ENCODE peak calls at places on chromosomes 4 and X, in eight cellular contexts. Z is cardiac muscle cell, P is GM12878, N is left ventricle myocardium inferior, B is heart right ventricle, S is psoas muscle, D is breast epithelium, C is fibroblast of lung. U is an unnamed sample.

GRCh38 chr4:7037425-7037824 is 5.7 kb upstream of the TADA2B start:
- DNase-seq in B (no peak), N (no peak), P (no peak), C (no peak), D (no peak), S (no peak), Z (no peak), U (no peak)

GRCh38 chrX:87517571-87518141 is at the start of gene KLHL4:
- DNase-seq in S (no peak), B (peak), N (no peak), D (no peak), C (peak), Z (peak), P (no peak), U (peak)

GRCh38 chrX:109709129-109709631 is 23.9 kb downstream of the ACSL4 start:
- DNase-seq in S (no peak), P (peak), Z (no peak), B (no peak), C (peak), D (no peak), N (no peak), U (peak)

GRCh38 chr4:169253904-169254303 is 16.9 kb downstream of the SH3RF1 start:
- DNase-seq in N (no peak), C (peak), S (no peak), Z (no peak), P (no peak), B (no peak), D (no peak), U (no peak)

GRCh38 chr4:98284640-98285046 is 23.5 kb downstream of the RAP1GDS1 start:
- DNase-seq in P (no peak), C (peak), D (no peak), S (no peak), N (no peak), Z (peak), B (no peak), U (peak)

GRCh38 chr4:53055274-53055673 is 193.2 kb downstream of the RASL11B start:
- DNase-seq in N (no peak), C (peak), Z (no peak), D (no peak), B (no peak), P (no peak), S (no peak), U (no peak)

GRCh38 chrX:96373047-96373355 is 311.6 kb upstream of the DIAPH2 start:
- DNase-seq in P (no peak), D (no peak), N (no peak), Z (no peak), B (no peak), C (no peak), S (no peak), U (no peak)

GRCh38 chr4:15515106-15515505 is 45.4 kb downstream of the CC2D2A start:
- DNase-seq in P (no peak), C (no peak), B (no peak), N (no peak), D (no peak), S (no peak), Z (no peak), U (no peak)

GRCh38 chrX:10259716-10260115 is 102.9 kb downstream of the CLCN4 start:
- DNase-seq in N (no peak), P (no peak), Z (no peak), S (no peak), B (no peak), C (peak), D (no peak), U (no peak)

GRCh38 chrX:54640721-54641120 is 110.7 kb downstream of the GNL3L start:
- DNase-seq in N (no peak), B (no peak), D (peak), S (peak), P (no peak), C (no peak), Z (peak), U (peak)

GRCh38 chr4:27278615-27279014 is 418.0 kb downstream of the STIM2 start:
- DNase-seq in N (no peak), S (no peak), Z (peak), C (peak), P (no peak), D (no peak), B (no peak), U (peak)

GRCh38 chr4:182144621-182145359 is 98.4 kb upstream of the TENM3 start:
- DNase-seq in C (no peak), S (peak), D (no peak), N (no peak), B (no peak), P (no peak), Z (peak), U (peak)

GRCh38 chrX:17521871-17522693 is 147.1 kb downstream of the NHS start:
- DNase-seq in N (peak), B (peak), Z (peak), C (peak), P (no peak), D (no peak), S (no peak), U (peak)

GRCh38 chrX:116667760-116668159 is 205.0 kb upstream of the CT83 start:
- DNase-seq in Z (no peak), S (no peak), N (peak), B (no peak), P (no peak), C (no peak), D (no peak), U (no peak)

GRCh38 chrX:7996414-7996813 is 69.2 kb upstream of the PNPLA4 start:
- DNase-seq in P (no peak), S (no peak), C (peak), B (peak), Z (peak), N (no peak), D (no peak), U (peak)

GRCh38 chrX:72094894-72095293 is 36.8 kb downstream of the RTL5 start:
- DNase-seq in N (peak), S (no peak), P (no peak), D (no peak), Z (peak), C (peak), B (peak), U (no peak)

GRCh38 chrX:110008001-110008635 is 5.2 kb downstream of the TMEM164 start:
- DNase-seq in S (no peak), Z (no peak), C (no peak), D (no peak), B (no peak), P (no peak), N (no peak), U (no peak)

GRCh38 chrX:6729581-6729980 is 194.7 kb upstream of the VCX3A start:
- DNase-seq in D (no peak), P (no peak), Z (peak), N (no peak), C (no peak), S (no peak), B (no peak), U (no peak)

GRCh38 chrX:41010188-41010846 is 74.9 kb upstream of the USP9X start:
- DNase-seq in D (peak), B (peak), P (no peak), C (peak), S (peak), N (peak), Z (peak), U (peak)

GRCh38 chr4:102139132-102139573 is 206.1 kb downstream of the SLC39A8 start:
- DNase-seq in B (peak), C (peak), D (peak), P (no peak), Z (no peak), N (no peak), S (no peak), U (no peak)

GRCh38 chr4:134510544-134510943 is 309.0 kb upstream of the PABPC4L start:
- DNase-seq in N (no peak), B (no peak), S (no peak), D (no peak), P (no peak), Z (no peak), C (no peak), U (no peak)

GRCh38 chr4:134501973-134502372 is 300.4 kb upstream of the PABPC4L start:
- DNase-seq in B (no peak), D (no peak), Z (no peak), N (no peak), S (no peak), C (no peak), P (no peak), U (no peak)

DNA sequence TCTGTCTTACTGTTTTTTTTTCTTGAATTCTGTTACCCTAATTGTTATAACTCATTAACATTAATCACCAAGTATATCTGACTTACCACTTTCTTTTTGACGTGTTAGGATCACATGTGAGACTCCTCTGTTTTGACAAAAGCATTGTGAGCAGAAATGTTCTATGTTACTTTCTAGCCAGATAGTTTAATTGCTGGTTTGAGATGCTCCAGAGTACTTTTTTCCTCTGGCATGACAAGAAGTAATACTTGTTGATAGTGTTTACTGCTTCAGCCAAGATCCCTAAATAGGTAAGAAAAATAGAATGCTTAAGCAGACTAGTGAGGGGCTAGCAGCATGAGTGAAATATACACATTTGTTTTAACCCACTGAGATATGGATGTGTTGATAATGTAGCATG is 303.9 kb upstream of the PABPC4L start:
- DNase-seq in S (no peak), P (no peak), B (no peak), N (no peak), D (no peak), C (no peak), Z (no peak), U (no peak)
- TF ChIP-seq CTCF in S (no peak), P (no peak), B (no peak), N (no peak), D (no peak), C (no peak), Z (no peak), U (no peak)

GRCh38 chrX:105564536-105564935 is 257.8 kb upstream of the NRK start:
- DNase-seq in D (peak), N (no peak), Z (no peak), C (peak), S (no peak), P (no peak), B (peak), U (no peak)

GRCh38 chrX:105567046-105567445 is 255.3 kb upstream of the NRK start:
- DNase-seq in Z (no peak), B (no peak), N (no peak), D (no peak), S (no peak), C (no peak), P (no peak), U (no peak)
- TF ChIP-seq CTCF in Z (no peak), B (no peak), N (no peak), D (no peak), S (no peak), C (no peak), P (no peak), U (no peak)

GRCh38 chr4:23932935-23933334 is 43.1 kb upstream of the PPARGC1A start:
- DNase-seq in P (no peak), N (no peak), S (no peak), B (no peak), Z (no peak), D (peak), C (peak), U (no peak)

GRCh38 chr4:23931489-23931830 is 41.6 kb upstream of the PPARGC1A start:
- DNase-seq in Z (no peak), D (no peak), N (no peak), P (no peak), B (no peak), C (no peak), S (no peak), U (no peak)

GRCh38 chr4:23932186-23932585 is 42.3 kb upstream of the PPARGC1A start:
- DNase-seq in N (no peak), D (no peak), Z (no peak), C (no peak), P (no peak), S (no peak), B (no peak), U (no peak)

GRCh38 chr4:23934915-23935314 is 45.1 kb upstream of the PPARGC1A start:
- DNase-seq in N (peak), B (peak), D (peak), P (no peak), Z (no peak), C (peak), S (peak), U (no peak)

GRCh38 chr4:23934223-23934622 is 44.4 kb upstream of the PPARGC1A start:
- DNase-seq in D (no peak), B (no peak), S (no peak), N (no peak), Z (no peak), P (no peak), C (no peak), U (no peak)
- TF ChIP-seq CTCF in D (no peak), B (no peak), S (no peak), N (no peak), Z (no peak), P (no peak), C (no peak), U (no peak)

GRCh38 chr4:5812506-5813229 is 80.2 kb downstream of the CRMP1 start:
- DNase-seq in D (no peak), P (no peak), B (peak), N (no peak), S (no peak), C (peak), Z (peak), U (peak)
- TF ChIP-seq CTCF in D (peak), P (peak), B (peak), N (peak), S (peak), C (peak), Z (peak), U (peak)

DNA sequence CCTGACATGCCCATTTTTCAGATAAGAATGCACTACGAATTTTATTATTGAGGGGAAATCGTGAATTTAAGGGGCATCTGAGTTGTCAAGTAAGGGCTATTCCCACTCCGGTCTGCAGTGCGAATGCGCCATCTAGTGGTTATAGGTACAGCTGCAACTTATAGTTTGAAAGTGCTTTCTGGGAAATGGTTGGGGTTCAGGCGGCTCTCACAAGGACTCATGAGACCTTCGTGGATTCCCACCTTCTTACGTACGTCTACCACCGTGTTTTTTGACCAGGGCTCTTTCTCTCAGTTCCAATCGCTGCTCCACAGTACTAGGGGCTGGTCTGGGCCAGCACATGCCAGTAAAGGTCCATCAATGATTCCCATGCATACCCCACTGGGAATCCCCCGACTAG is 12.3 kb downstream of the MSL3 start:
- DNase-seq in C (peak), B (no peak), S (no peak), P (peak), D (no peak), N (no peak), Z (peak), U (peak)
- TF ChIP-seq CTCF in C (peak), B (peak), S (peak), P (peak), D (peak), N (peak), Z (peak), U (peak)

DNA sequence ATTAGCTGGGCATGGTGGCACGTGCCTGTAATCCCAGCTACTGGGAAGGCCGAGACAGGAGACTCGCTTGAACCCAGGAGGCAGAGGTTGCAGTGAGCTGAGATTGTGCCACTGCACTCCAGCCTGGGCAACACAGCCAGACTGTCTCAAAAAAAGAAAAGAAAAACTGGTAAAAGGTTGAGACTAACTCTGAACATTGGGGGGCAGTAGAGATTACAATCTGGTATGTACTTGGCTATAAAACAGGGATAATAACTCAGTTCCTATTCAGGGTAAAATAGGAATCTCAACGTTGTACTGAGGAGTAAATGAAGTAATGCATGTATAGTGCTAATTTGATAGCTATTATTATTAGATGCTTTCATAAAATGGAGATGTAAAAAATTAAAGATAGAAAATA is 12.5 kb upstream of the KLF8 start:
- DNase-seq in Z (no peak), N (no peak), B (no peak), D (no peak), C (no peak), P (no peak), S (no peak), U (no peak)
- TF ChIP-seq CTCF in Z (no peak), N (peak), B (no peak), D (no peak), C (peak), P (no peak), S (peak), U (no peak)